ENCODE peak calls at places on chromosomes 4 and X, in four cellular contexts. S is HepG2, Q is GM12878, R is K562. O is an unnamed sample.

GRCh38 chrX:50747471-50747900 is 66.5 kb downstream of the SHROOM4 start:
- DNase-seq in S (peak; percentile 3), Q (no peak), R (peak; percentile 22), O (no peak)

GRCh38 chr4:40564004-40564403 is 65.7 kb downstream of the RBM47 start:
- DNase-seq in R (no peak), S (no peak), Q (no peak), O (no peak)

GRCh38 chrX:5775985-5776384 is 452.7 kb downstream of the NLGN4X start:
- DNase-seq in Q (no peak), S (no peak), R (no peak), O (no peak)

GRCh38 chr4:24070117-24070516 is 180.3 kb upstream of the PPARGC1A start:
- DNase-seq in S (peak; percentile 1), R (no peak), Q (no peak), O (no peak)

GRCh38 chr4:178599521-178599920 is 1157.3 kb upstream of the AGA start:
- DNase-seq in R (no peak), S (no peak), Q (no peak), O (no peak)

GRCh38 chrX:11908371-11908770 is 150.3 kb downstream of the MSL3 start:
- DNase-seq in S (peak; percentile 2), Q (peak; percentile 25), R (peak; percentile 14), O (no peak)

GRCh38 chr4:126969360-126969759 is 663.4 kb upstream of the INTU start:
- DNase-seq in S (no peak), R (no peak), Q (no peak), O (no peak)

GRCh38 chrX:39830414-39830813 is 267.3 kb downstream of the BCOR start:
- DNase-seq in S (no peak), R (no peak), Q (no peak), O (no peak)

GRCh38 chr4:78629991-78630541 is 78.5 kb downstream of the ANXA3 start:
- DNase-seq in Q (no peak), R (peak; percentile 36), S (no peak), O (no peak)

GRCh38 chrX:51155157-51155556 is 177.5 kb upstream of the NUDT10 start:
- DNase-seq in Q (no peak), S (no peak), R (no peak), O (no peak)

GRCh38 chr4:142845293-142846070 is 619 bp downstream of the INPP4B start:
- DNase-seq in R (no peak), Q (no peak), S (no peak), O (no peak)

GRCh38 chr4:71231073-71231752 is 107.6 kb upstream of the SLC4A4 start:
- DNase-seq in R (no peak), Q (no peak), S (no peak), O (no peak)

GRCh38 chr4:10032625-10033024 is 11.3 kb upstream of the SLC2A9 start:
- DNase-seq in R (no peak), S (peak; percentile 73), Q (no peak), O (no peak)

GRCh38 chrX:33434256-33435092 is 223.1 kb upstream of the DMD start:
- DNase-seq in S (peak; percentile 9), R (peak; percentile 4), Q (no peak), O (peak; percentile 79)

GRCh38 chr4:78599147-78599546 is 47.6 kb downstream of the ANXA3 start:
- DNase-seq in S (no peak), R (no peak), Q (no peak), O (no peak)

GRCh38 chrX:105051364-105051763 is 169.1 kb downstream of the TEX13A start:
- DNase-seq in R (no peak), S (no peak), Q (no peak), O (no peak)
- TF ChIP-seq HDAC2 in R (no peak), S (no peak), Q (no peak), O (no peak)

GRCh38 chr4:8394125-8394524 is 46.4 kb downstream of the ACOX3 start:
- DNase-seq in Q (no peak), R (no peak), S (no peak), O (no peak)
- TF ChIP-seq BRCA1 in Q (no peak), R (no peak), S (no peak), O (no peak)

GRCh38 chrX:80648023-80648422 is 161.7 kb downstream of the BRWD3 start:
- DNase-seq in R (peak; percentile 5), S (no peak), Q (no peak), O (no peak)
- TF ChIP-seq POLR2AphosphoS5 in R (no peak), S (no peak), Q (no peak), O (no peak)

GRCh38 chr4:139524062-139524631 is 31.9 kb downstream of the SETD7 start:
- DNase-seq in Q (no peak), S (no peak), R (no peak), O (no peak)

GRCh38 chr4:139525414-139525813 is 30.6 kb downstream of the SETD7 start:
- DNase-seq in S (no peak), Q (peak; percentile 23), R (no peak), O (no peak)

GRCh38 chr4:139522457-139522856 is 33.6 kb downstream of the SETD7 start:
- DNase-seq in S (peak; percentile 5), R (no peak), Q (no peak), O (no peak)

GRCh38 chr4:139523076-139523475 is 32.9 kb downstream of the SETD7 start:
- DNase-seq in Q (no peak), R (no peak), S (no peak), O (no peak)

DNA sequence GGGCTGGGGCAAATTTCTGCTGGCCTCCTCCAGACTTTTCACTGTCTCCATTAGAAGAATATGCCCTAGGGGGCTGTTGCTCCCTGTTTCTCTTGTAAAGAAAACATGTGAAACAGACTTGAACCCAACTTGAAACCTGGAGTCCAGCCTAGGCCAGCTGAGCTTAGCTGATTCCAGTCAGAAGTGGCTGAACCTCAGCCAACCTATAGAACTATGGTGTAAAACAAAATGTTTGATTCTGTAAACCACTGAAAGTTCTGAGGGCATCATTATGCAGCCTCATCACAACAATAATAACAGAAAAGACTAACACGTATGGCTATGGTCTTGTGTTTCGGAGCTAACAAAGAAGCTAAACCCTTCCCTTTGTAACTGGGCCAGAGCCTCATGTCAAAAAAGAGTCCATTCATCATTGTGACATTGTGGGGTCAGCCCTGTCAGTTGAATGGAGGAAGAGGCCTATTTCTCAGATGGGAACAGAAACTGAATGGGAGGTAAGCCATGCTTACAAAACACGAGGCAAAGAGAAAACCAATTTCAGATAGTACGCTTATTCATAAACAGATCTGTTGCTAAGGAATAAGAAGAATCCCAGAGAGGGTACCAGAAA is 34.1 kb downstream of the SETD7 start:
- DNase-seq in R (no peak), Q (peak; percentile 27), S (no peak), O (no peak)
- TF ChIP-seq HDAC2 in R (no peak), Q (no peak), S (no peak), O (no peak)

DNA sequence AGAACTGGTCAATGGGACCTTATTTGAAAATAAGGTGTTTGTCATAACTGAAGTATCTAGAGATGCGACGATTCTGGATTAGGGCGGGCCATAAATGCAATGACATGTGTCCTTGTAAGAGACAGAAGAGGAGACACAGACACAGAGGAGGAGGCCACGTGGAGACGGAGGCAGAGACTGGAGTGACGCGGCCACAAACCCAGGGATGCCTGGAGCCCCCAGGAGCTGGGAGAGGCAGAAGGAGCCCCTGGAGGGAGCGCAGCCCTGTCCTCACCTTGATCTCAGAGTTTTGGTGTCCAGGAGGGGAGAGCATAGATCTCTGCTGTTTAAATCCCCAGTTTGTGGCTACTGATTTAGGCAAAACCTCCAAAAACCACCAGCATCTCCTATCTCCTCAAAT is 5.0 kb downstream of the GTPBP6 start:
- DNase-seq in Q (no peak), R (no peak), S (no peak), O (no peak)
- TF ChIP-seq BRCA1 in Q (no peak), R (no peak), S (no peak), O (no peak)

GRCh38 chr4:15906024-15906443 is 32.5 kb downstream of the FGFBP1 start:
- DNase-seq in S (no peak), R (peak; percentile 51), Q (no peak), O (peak; percentile 79)
- TF ChIP-seq POLR2AphosphoS5 in S (no peak), R (no peak), Q (no peak), O (no peak)

DNA sequence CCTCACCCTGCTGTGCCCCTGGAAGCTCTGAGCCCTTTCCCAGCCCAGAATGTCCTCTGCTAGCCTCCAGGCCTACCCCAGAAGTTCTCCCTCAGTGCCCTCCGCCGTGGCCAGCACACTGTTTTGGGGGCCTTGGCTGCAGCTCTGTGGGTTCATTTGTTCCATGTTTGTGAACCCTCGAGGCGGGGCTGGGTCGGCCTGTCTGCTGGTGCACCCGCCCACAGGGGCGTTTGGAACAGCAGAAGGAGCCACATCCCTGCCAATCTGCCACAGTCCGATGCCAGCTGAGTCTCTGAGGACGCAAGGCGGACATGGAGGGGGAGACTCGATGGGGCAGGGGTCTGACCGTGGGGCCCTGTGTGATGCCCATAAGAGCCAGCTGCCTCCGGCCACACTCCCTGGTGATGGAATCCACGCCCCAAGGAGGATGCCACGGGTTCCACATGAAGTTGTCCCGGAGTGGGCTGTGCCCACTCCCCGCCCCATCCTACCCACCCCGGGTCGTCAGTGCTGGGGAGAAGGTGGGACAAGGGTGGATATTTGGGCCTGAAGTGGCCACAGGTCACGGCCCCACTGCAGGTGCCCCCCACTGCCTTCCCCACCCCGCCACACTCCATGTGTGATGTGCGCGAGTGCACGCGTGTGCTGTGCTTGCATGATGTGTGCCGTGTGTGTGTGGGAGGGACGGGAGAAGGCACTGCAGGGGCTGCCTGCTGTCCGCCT is 7.1 kb downstream of the ATP5ME start:
- DNase-seq in R (no peak), S (no peak), Q (no peak), O (no peak)
- TF ChIP-seq HDAC2 in R (no peak), S (no peak), Q (no peak), O (no peak)

DNA sequence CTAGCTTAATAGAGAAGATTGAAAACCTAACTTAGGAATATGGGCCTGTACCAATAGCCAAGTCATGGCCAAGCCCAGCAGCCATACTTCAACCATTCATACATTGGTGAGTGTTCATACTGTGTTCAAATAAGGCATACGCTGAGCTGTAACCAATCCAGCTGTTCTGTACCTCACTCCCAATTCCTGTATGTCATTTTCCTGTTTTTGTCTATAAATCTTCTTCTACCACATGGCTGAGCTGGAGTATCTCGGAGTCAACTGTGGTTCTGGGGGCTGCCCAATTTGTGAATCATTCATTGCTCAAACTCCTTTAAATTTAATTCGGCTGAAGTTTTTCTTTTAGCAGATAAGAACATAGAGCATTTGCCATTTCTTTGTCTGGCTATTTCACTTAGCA is 195.3 kb upstream of the ANKRD50 start:
- DNase-seq in S (no peak), R (no peak), Q (no peak), O (no peak)
- TF ChIP-seq BRCA1 in S (no peak), R (no peak), Q (no peak), O (no peak)

GRCh38 chrX:153030801-153031200 is 25.5 kb upstream of the PNMA3 start:
- DNase-seq in R (no peak), Q (no peak), S (no peak), O (no peak)

GRCh38 chrX:153029875-153030274 is 26.4 kb upstream of the PNMA3 start:
- DNase-seq in Q (no peak), R (no peak), S (no peak), O (no peak)

GRCh38 chrX:153029162-153029561 is 27.1 kb upstream of the PNMA3 start:
- DNase-seq in S (no peak), Q (no peak), R (no peak), O (no peak)

GRCh38 chrX:153032397-153033118 is 23.7 kb upstream of the PNMA3 start:
- DNase-seq in Q (no peak), S (peak; percentile 21), R (peak; percentile 77), O (peak; percentile 87)
- TF ChIP-seq POLR2AphosphoS5 in Q (no peak), S (no peak), R (no peak), O (no peak)